ENCODE peak calls at places on chromosome 6, in seven cellular contexts. G is neural progenitor cell, B is upper lobe of left lung, Y is heart right ventricle, C is H1, V is body of pancreas, D is GM23338. S is an unnamed sample. For H3K4me1 and H3K36me3, the result is how much of the 10 kb centered on the place peaks cover.

GRCh38 chr6:148700047-148700712 is 46.6 kb upstream of the UST start:
- DNase-seq in G (no peak), B (no peak), Y (no peak), C (no peak), V (no peak), D (no peak), S (no peak)

GRCh38 chr6:3454206-3455016 is 2.4 kb downstream of the SLC22A23 start:
- DNase-seq in G (no peak), B (no peak), Y (no peak), C (no peak), V (no peak), D (no peak), S (no peak)

GRCh38 chr6:61886608-61887259 is 399.3 kb downstream of the KHDRBS2 start:
- DNase-seq in G (no peak), B (no peak), Y (no peak), C (no peak), V (no peak), D (peak), S (no peak)

GRCh38 chr6:121319112-121319553 is 15.1 kb downstream of the TBC1D32 start:
- DNase-seq in G (peak), B (no peak), Y (no peak), C (no peak), V (no peak), D (peak), S (no peak)

GRCh38 chr6:157840261-157840660 is 17.2 kb downstream of the SNX9 start:
- DNase-seq in G (no peak), B (no peak), Y (no peak), C (no peak), V (no peak), D (no peak), S (no peak)

GRCh38 chr6:17043148-17043522 is 58.7 kb upstream of the STMND1 start:
- DNase-seq in G (no peak), B (no peak), Y (no peak), C (no peak), V (no peak), D (no peak), S (no peak)

GRCh38 chr6:125170376-125170775 is 16.8 kb downstream of the TPD52L1 start:
- DNase-seq in G (no peak), B (no peak), Y (no peak), C (no peak), V (no peak), D (no peak), S (no peak)

GRCh38 chr6:163866192-163866591 is 451.7 kb downstream of the QKI start:
- DNase-seq in G (no peak), B (no peak), Y (no peak), C (no peak), V (no peak), D (peak), S (no peak)

GRCh38 chr6:128370072-128370471 is 150.3 kb downstream of the PTPRK start:
- DNase-seq in G (no peak), B (no peak), Y (no peak), C (no peak), V (no peak), D (no peak), S (no peak)

GRCh38 chr6:163489584-163489983 is 75.1 kb downstream of the QKI start:
- DNase-seq in G (no peak), B (no peak), Y (no peak), C (no peak), V (no peak), D (no peak), S (no peak)

GRCh38 chr6:29757701-29758293 is 34.6 kb downstream of the HLA-F start:
- DNase-seq in G (no peak), B (no peak), Y (no peak), C (no peak), V (no peak), D (peak), S (no peak)

GRCh38 chr6:42742116-42742894 is 3.6 kb downstream of the TBCC start:
- DNase-seq in G (no peak), B (no peak), Y (no peak), C (no peak), V (peak), D (no peak), S (no peak)

GRCh38 chr6:22313796-22314195 is 17.0 kb upstream of the PRL start:
- DNase-seq in G (no peak), B (no peak), Y (no peak), C (no peak), V (no peak), D (no peak), S (no peak)

GRCh38 chr6:41257369-41258195 is 28.9 kb downstream of the TREM1 start:
- DNase-seq in G (no peak), B (no peak), Y (peak), C (no peak), V (peak), D (no peak), S (no peak)

GRCh38 chr6:43608310-43608763 is 20.7 kb downstream of the GTPBP2 start:
- DNase-seq in G (peak), B (peak), Y (peak), C (peak), V (peak), D (peak), S (peak)

GRCh38 chr6:143253630-143254029 is 192.9 kb downstream of the AIG1 start:
- DNase-seq in G (no peak), B (no peak), Y (no peak), C (no peak), V (no peak), D (no peak), S (no peak)

GRCh38 chr6:152605342-152605741 is 31.8 kb downstream of the SYNE1 start:
- DNase-seq in G (no peak), B (no peak), Y (no peak), C (no peak), V (no peak), D (no peak), S (no peak)

GRCh38 chr6:31203345-31203979 is 33.0 kb upstream of the POU5F1 start:
- DNase-seq in G (no peak), B (no peak), Y (no peak), C (no peak), V (peak), D (no peak), S (peak)

GRCh38 chr6:168773788-168774187 is 332.8 kb downstream of the SMOC2 start:
- DNase-seq in G (no peak), B (no peak), Y (no peak), C (no peak), V (no peak), D (no peak), S (no peak)

GRCh38 chr6:119739776-119740175 is 390.2 kb upstream of the MAN1A1 start:
- DNase-seq in G (no peak), B (no peak), Y (no peak), C (no peak), V (no peak), D (no peak), S (no peak)

GRCh38 chr6:160940197-160940596 is 51.4 kb upstream of the MAP3K4 start:
- DNase-seq in G (no peak), B (no peak), Y (no peak), C (no peak), V (no peak), D (no peak), S (no peak)

GRCh38 chr6:28794175-28795002 is 129.4 kb downstream of the TRIM27 start:
- DNase-seq in G (peak), B (no peak), Y (no peak), C (no peak), V (no peak), D (peak), S (no peak)

GRCh38 chr6:24935323-24935722 is 437 bp downstream of the RIPOR2 start:
- DNase-seq in G (no peak), B (no peak), Y (no peak), C (no peak), V (no peak), D (no peak), S (no peak)
- H3K4me1 ChIP-seq in G (under half), B (under half), Y (under half), C (under half), V (under half), D (half or more), S (under half)

GRCh38 chr6:11144393-11144829 is 32.9 kb upstream of the ERVFRD-1 start:
- DNase-seq in G (peak), B (peak), Y (peak), C (peak), V (peak), D (peak), S (peak)

GRCh38 chr6:11149551-11149950 is 38.0 kb upstream of the ERVFRD-1 start:
- DNase-seq in G (no peak), B (no peak), Y (no peak), C (no peak), V (no peak), D (no peak), S (no peak)

GRCh38 chr6:11143394-11144371 is 32.2 kb upstream of the ERVFRD-1 start:
- DNase-seq in G (no peak), B (peak), Y (peak), C (no peak), V (peak), D (no peak), S (no peak)

GRCh38 chr6:11142296-11143027 is 30.9 kb upstream of the ERVFRD-1 start:
- DNase-seq in G (no peak), B (no peak), Y (no peak), C (no peak), V (no peak), D (no peak), S (no peak)

DNA sequence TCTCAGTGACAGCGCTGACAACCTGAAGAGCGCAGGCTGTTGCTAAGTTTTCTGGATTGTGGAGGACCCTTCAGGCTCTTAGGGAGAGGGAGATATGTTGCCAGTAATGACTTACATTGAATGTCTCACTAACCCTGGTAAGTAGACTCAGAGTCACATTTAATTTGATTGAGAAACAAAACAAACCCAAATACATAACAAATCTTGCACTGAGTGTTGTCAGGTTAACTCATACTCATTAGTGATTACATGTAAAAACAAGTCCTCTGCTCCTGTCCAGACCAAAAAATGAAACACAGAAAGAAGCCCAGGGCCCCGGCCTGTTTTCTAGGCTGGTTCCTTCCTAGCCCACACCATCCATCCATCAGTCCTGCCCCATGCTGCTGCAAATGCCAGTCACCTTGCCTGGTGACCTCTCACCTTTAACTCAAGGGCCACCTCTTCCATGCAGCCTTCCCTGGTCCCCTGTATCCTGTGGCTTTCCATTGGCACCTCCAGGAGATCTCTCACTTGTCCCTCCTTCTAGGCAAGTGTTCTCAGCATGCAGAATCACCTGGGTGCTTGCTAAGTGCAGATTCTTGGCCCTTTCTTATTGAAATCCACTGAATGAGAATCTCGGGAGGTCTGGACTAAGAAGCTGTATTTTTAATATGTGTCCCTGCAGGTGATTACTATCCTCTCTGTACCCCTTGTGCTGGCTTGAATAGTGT is 34.7 kb upstream of the ERVFRD-1 start:
- DNase-seq in G (no peak), B (no peak), Y (no peak), C (no peak), V (no peak), D (no peak), S (no peak)
- H3K36me3 ChIP-seq in G (under half), B (under half), Y (under half), C (under half), V (under half), D (under half), S (under half)

GRCh38 chr6:99602519-99603420 is 3.9 kb upstream of the PRDM13 start:
- DNase-seq in G (peak), B (no peak), Y (no peak), C (no peak), V (no peak), D (peak), S (peak)
- TF ChIP-seq CTCF in G (no peak), B (no peak), Y (no peak), C (no peak), V (no peak), D (no peak), S (no peak)

DNA sequence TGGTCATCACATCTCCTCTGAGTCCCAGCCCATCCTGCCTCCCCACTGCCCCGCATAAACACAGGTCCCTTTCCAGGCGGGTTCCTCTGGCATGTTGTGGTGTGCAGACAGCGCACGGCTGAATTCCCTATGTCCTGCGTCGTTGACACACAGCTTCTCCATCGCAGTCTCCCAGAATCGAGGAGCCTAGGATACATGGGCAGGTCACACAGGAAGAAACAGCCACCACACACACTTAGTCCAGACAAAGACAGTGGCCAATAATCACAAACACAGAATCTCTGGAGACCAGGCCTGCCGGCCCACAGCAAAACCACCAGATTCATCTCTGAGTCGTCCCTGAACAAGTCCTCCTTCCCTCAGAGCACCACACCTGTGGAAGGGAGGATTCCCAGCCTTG is 34.8 kb downstream of the SCML4 start:
- DNase-seq in G (no peak), B (no peak), Y (no peak), C (no peak), V (no peak), D (no peak), S (no peak)
- H3K4me1 ChIP-seq in G (under half), B (under half), Y (under half), C (under half), V (under half), D (under half), S (under half)